ENCODE peak calls at places on chromosomes 16 and 17, in four cellular contexts. T is cardiac muscle cell, J is GM10248, L is AG08395. S is an unnamed sample.

GRCh38 chr17:67417507-67417906 is 40.4 kb downstream of the PITPNC1 start:
- DNase-seq in J (no peak), L (no peak), T (no peak), S (no peak)

GRCh38 chr17:31722251-31723056 is 136.6 kb downstream of the COPRS start:
- DNase-seq in L (peak; percentile 61), T (peak; percentile 53), J (no peak), S (no peak)

GRCh38 chr16:51507286-51507685 is 356.2 kb upstream of the SALL1 start:
- DNase-seq in L (no peak), J (no peak), T (no peak), S (no peak)

GRCh38 chr16:83975646-83976260 is 7.7 kb downstream of the NECAB2 start:
- DNase-seq in L (no peak), J (no peak), T (no peak), S (no peak)

GRCh38 chr17:21125862-21126261 is 902 bp upstream of the DHRS7B start:
- DNase-seq in L (no peak), J (no peak), T (no peak), S (no peak)

GRCh38 chr17:4229627-4230026 is 34.2 kb downstream of the ANKFY1 start:
- DNase-seq in J (no peak), L (peak; percentile 72), T (peak; percentile 79), S (no peak)

GRCh38 chr16:88337021-88337420 is 45.7 kb upstream of the ZNF469 start:
- DNase-seq in T (no peak), J (no peak), L (no peak), S (no peak)

GRCh38 chr17:82103588-82104451 is 5.8 kb upstream of the FASN start:
- DNase-seq in T (peak; percentile 38), J (no peak), L (no peak), S (no peak)

GRCh38 chr16:9374076-9374475 is 282.6 kb downstream of the HAPSTR1 start:
- DNase-seq in T (no peak), J (no peak), L (no peak), S (no peak)

GRCh38 chr17:50155115-50155819 is 4.8 kb upstream of the PPP1R9B start:
- DNase-seq in T (peak; percentile 88), J (no peak), L (no peak), S (no peak)

GRCh38 chr17:73427198-73427597 is 115.4 kb upstream of the CDC42EP4 start:
- DNase-seq in J (no peak), L (no peak), T (no peak), S (no peak)

GRCh38 chr17:37839196-37839978 is 84.8 kb upstream of the TBC1D3K start:
- DNase-seq in J (no peak), L (no peak), T (no peak), S (no peak)

GRCh38 chr16:82653550-82654511 is 27.1 kb downstream of the CDH13 start:
- DNase-seq in L (peak; percentile 91), T (peak; percentile 91), J (peak; percentile 39), S (no peak)

GRCh38 chr17:28867276-28867675 is 12.5 kb downstream of the ERAL1 start:
- DNase-seq in J (no peak), L (no peak), T (no peak), S (no peak)

GRCh38 chr17:33390479-33391027 is 97.5 kb upstream of the ASIC2 start:
- DNase-seq in J (no peak), T (peak; percentile 55), L (peak; percentile 69), S (no peak)

S was measured in COR-L47.